ENCODE peak calls at places on chromosomes 6 and 20, in four cellular contexts. Y is BE2C, T is IMR-90, V is pancreas. O is an unnamed sample.

GRCh38 chr6:44942201-44942600 is 385.9 kb upstream of the RUNX2 start:
- DNase-seq in Y (no peak), T (no peak), V (no peak), O (no peak)

GRCh38 chr6:31582230-31582601 is at the start of gene LTB:
- DNase-seq in Y (no peak), T (no peak), V (no peak), O (no peak)

GRCh38 chr6:44327096-44327495 is 13.9 kb upstream of the AARS2 start:
- DNase-seq in Y (no peak), T (no peak), V (no peak), O (no peak)

GRCh38 chr6:43983632-43984031 is 143.6 kb downstream of the MRPL14 start:
- DNase-seq in Y (no peak), T (no peak), V (no peak), O (peak; percentile 31)

GRCh38 chr20:51189814-51190782 is 167.2 kb upstream of the KCNG1 start:
- DNase-seq in Y (no peak), T (no peak), V (no peak), O (no peak)

GRCh38 chr20:17622851-17623508 is 53.1 kb downstream of the DSTN start:
- DNase-seq in Y (no peak), T (no peak), V (no peak), O (peak; percentile 38)

GRCh38 chr6:45663181-45664180 is 285.7 kb upstream of the SUPT3H start:
- DNase-seq in Y (no peak), T (no peak), V (no peak), O (no peak)

GRCh38 chr20:15642099-15642498 is 931.1 kb downstream of the KIF16B start:
- DNase-seq in Y (no peak), T (no peak), V (no peak), O (no peak)

GRCh38 chr6:11424395-11425050 is 113.0 kb upstream of the TMEM170B start:
- DNase-seq in Y (no peak), T (no peak), V (no peak), O (no peak)

GRCh38 chr20:10434832-10435812 is at the start of gene SLX4IP:
- DNase-seq in Y (peak; percentile 88), T (peak; percentile 95), V (peak; percentile 96), O (peak; percentile 97)

GRCh38 chr6:70415247-70415646 is 1.9 kb downstream of the FAM135A start:
- DNase-seq in Y (no peak), T (no peak), V (no peak), O (no peak)

GRCh38 chr6:70413829-70414494 is 654 bp downstream of the FAM135A start:
- DNase-seq in Y (no peak), T (no peak), V (no peak), O (no peak)

GRCh38 chr6:70413114-70413828 is at the start of gene FAM135A:
- DNase-seq in Y (peak; percentile 100), T (peak; percentile 96), V (peak; percentile 99), O (peak; percentile 99)

GRCh38 chr6:70415660-70416059 is 2.4 kb downstream of the FAM135A start:
- DNase-seq in Y (no peak), T (no peak), V (no peak), O (no peak)

GRCh38 chr6:70414813-70415212 is 1.5 kb downstream of the FAM135A start:
- DNase-seq in Y (no peak), T (no peak), V (no peak), O (no peak)
- H3K4me3 ChIP-seq in Y (peak overlapping the region; percentile 96), T (no peak overlapping the region), V (peak overlapping the region; percentile 89), O (peak overlapping the region; percentile 64)

GRCh38 chr20:56554869-56555268 is 21.8 kb downstream of the FAM209B start:
- DNase-seq in Y (peak; percentile 22), T (peak; percentile 90), V (peak; percentile 16), O (peak; percentile 35)
- TF ChIP-seq CTCF in Y (no peak), T (no peak), V (no peak), O (no peak)

DNA sequence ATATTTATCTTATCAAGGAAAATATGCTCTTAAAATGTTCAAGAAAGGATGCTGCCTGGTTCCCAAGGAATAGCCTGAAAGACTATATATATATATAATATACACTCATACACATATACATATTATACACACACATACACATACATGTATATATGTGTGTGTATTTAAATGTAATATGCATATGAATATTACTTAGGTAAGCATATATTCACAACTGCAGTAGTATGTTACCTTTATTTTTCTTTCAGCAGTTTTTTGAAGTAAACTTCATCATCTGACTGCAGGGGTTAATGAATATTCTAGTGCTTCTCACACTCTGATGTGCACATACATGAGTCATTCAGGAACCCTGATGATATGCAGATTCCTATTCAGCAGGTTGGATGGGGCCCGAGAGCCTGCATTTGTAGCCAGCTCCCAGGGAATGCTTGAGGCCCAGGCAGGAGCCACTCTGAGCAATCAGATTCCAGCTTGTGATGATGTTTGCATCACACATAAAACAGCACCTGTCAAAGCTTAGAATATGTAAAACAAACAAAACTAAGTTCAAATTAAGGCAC is 16.1 kb downstream of the MYLK4 start:
- DNase-seq in Y (no peak), T (peak; percentile 58), V (no peak), O (no peak)
- H3K4me3 ChIP-seq in Y (no peak overlapping the region), T (no peak overlapping the region), V (no peak overlapping the region), O (no peak overlapping the region)

GRCh38 chr6:63348836-63349235 is 29.1 kb upstream of the LGSN start:
- DNase-seq in Y (no peak), T (no peak), V (no peak), O (no peak)

GRCh38 chr6:63349401-63349800 is 29.6 kb upstream of the LGSN start:
- DNase-seq in Y (no peak), T (no peak), V (no peak), O (peak; percentile 5)

GRCh38 chr6:63352587-63353281 is 33.0 kb upstream of the LGSN start:
- DNase-seq in Y (no peak), T (peak; percentile 49), V (peak; percentile 41), O (peak; percentile 62)

GRCh38 chr6:63353282-63353630 is 33.5 kb upstream of the LGSN start:
- DNase-seq in Y (no peak), T (no peak), V (no peak), O (no peak)

DNA sequence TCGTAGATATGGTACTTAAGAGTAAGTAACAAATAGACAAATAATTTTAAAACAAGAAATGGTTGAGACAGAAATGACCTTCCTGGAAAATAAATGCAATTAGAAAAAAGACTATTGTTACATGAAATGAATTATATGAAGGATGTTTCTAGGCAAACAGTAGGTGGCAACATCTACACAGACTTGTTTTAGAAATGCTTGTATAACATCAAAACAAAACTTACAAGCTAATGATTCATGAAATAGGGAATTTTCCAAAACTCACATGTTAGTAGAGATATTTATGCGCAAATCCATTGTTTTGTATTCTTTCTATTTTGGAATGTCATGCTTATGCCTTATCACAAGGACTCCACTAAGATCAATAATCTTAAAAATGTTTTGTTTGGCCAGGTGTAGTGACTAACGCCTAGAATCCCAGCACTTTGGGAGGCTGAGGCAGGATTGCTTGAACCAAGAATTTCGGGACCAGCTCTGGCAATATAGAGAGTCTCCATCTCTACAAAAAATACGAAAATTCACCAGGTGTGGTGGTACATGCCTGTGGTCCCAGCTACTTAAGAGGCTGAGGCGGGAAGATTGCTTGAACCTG is 32.3 kb upstream of the LGSN start:
- DNase-seq in Y (no peak), T (peak; percentile 73), V (no peak), O (no peak)
- TF ChIP-seq CTCF in Y (no peak), T (peak; percentile 58), V (no peak), O (peak; percentile 16)

GRCh38 chr6:90413396-90413795 is 116.8 kb upstream of the BACH2 start:
- DNase-seq in Y (no peak), T (no peak), V (no peak), O (no peak)
- H3K4me3 ChIP-seq in Y (peak overlapping the region; percentile 52), T (peak overlapping the region; percentile 21), V (no peak overlapping the region), O (no peak overlapping the region)

GRCh38 chr6:112398686-112399085 is 51.6 kb downstream of the RFPL4B start:
- DNase-seq in Y (no peak), T (no peak), V (no peak), O (no peak)
- TF ChIP-seq CTCF in Y (no peak), T (no peak), V (no peak), O (no peak)

GRCh38 chr6:151804585-151805285 is 2.7 kb upstream of the ESR1 start:
- DNase-seq in Y (no peak), T (no peak), V (no peak), O (no peak)
- H3K4me3 ChIP-seq in Y (no peak overlapping the region), T (no peak overlapping the region), V (no peak overlapping the region), O (no peak overlapping the region)